ENCODE peak calls at places on chromosomes 13 and 19, in eight cellular contexts. W, D, X, F, V, R, K and M are unnamed samples.
A peak's percentile ranks its signal among the peaks of the same experiment; 100 is the strongest.

GRCh38 chr19:46303702-46304397 is 7.0 kb downstream of the HIF3A start:
- DNase-seq in W (peak; percentile 76), X (peak; percentile 63), F (peak; percentile 80), K (no peak), V (peak; percentile 7), D (no peak), R (peak; percentile 12), M (peak; percentile 27)

GRCh38 chr19:29385191-29385795 is 140.5 kb upstream of the VSTM2B start:
- DNase-seq in K (no peak), D (peak; percentile 56), R (no peak), W (no peak), V (no peak), X (no peak), F (no peak), M (no peak)

GRCh38 chr19:40519352-40520322 is 52.8 kb downstream of the SPTBN4 start:
- DNase-seq in D (no peak), W (no peak), K (no peak), V (peak; percentile 18), R (no peak), F (no peak), X (no peak), M (no peak)

GRCh38 chr13:102830646-102831045 is 15.2 kb upstream of the ERCC5 start:
- DNase-seq in D (no peak), V (no peak), W (no peak), R (no peak), F (peak; percentile 43), X (no peak), K (no peak), M (no peak)

GRCh38 chr13:49636705-49637104 is 8.4 kb downstream of the ARL11 start:
- DNase-seq in K (no peak), F (no peak), V (no peak), X (no peak), R (no peak), D (no peak), W (no peak), M (no peak)

GRCh38 chr19:33814181-33815165 is 17.8 kb downstream of the KCTD15 start:
- DNase-seq in D (peak; percentile 51), F (no peak), K (no peak), X (no peak), V (no peak), R (no peak), W (no peak), M (no peak)

GRCh38 chr19:19540707-19541515 is 2.8 kb downstream of the CILP2 start:
- DNase-seq in D (no peak), R (peak; percentile 59), F (peak; percentile 28), W (no peak), V (peak; percentile 90), X (no peak), K (peak; percentile 38), M (peak; percentile 87)

GRCh38 chr19:58209577-58209976 is 19.1 kb upstream of the ZNF544 start:
- DNase-seq in W (no peak), F (no peak), K (no peak), V (no peak), X (no peak), D (no peak), R (no peak), M (no peak)

GRCh38 chr13:20594276-20594675 is 27.3 kb downstream of the IFT88 start:
- DNase-seq in D (no peak), R (no peak), W (no peak), V (no peak), F (no peak), X (no peak), K (no peak), M (no peak)

GRCh38 chr13:98959299-98959698 is 18.6 kb downstream of the DOCK9 start:
- DNase-seq in W (no peak), F (no peak), V (no peak), X (no peak), R (no peak), D (no peak), K (no peak), M (no peak)

GRCh38 chr19:58393725-58394033 is 1.8 kb upstream of the RNF225 start:
- DNase-seq in K (no peak), V (no peak), D (no peak), F (no peak), R (no peak), X (no peak), W (no peak), M (no peak)

GRCh38 chr19:58545286-58546068 is 1.6 kb downstream of the TRIM28 start:
- DNase-seq in W (no peak), K (no peak), F (no peak), R (no peak), V (no peak), X (no peak), D (no peak), M (no peak)

GRCh38 chr19:49335784-49336481 is 727 bp downstream of the CD37 start:
- DNase-seq in R (no peak), K (no peak), X (no peak), F (no peak), D (peak; percentile 54), V (peak; percentile 66), W (no peak), M (peak; percentile 64)

GRCh38 chr13:51501096-51501495 is 48.3 kb upstream of the INTS6 start:
- DNase-seq in D (no peak), F (no peak), R (no peak), K (no peak), W (no peak), V (no peak), X (no peak), M (no peak)

GRCh38 chr13:32894589-32895001 is 121.6 kb upstream of the KL start:
- DNase-seq in K (no peak), D (no peak), F (no peak), W (no peak), V (no peak), R (no peak), X (no peak), M (no peak)

GRCh38 chr19:53958168-53958571 is 4.6 kb upstream of the CACNG8 start:
- DNase-seq in W (no peak), F (no peak), R (no peak), D (no peak), K (no peak), V (no peak), X (no peak), M (no peak)

GRCh38 chr13:52162279-52163101 is 3.1 kb upstream of the NEK3 start:
- DNase-seq in K (no peak), W (no peak), R (no peak), V (no peak), F (no peak), D (no peak), X (no peak), M (no peak)

GRCh38 chr13:108313382-108313781 is 43.9 kb downstream of the TNFSF13B start:
- DNase-seq in X (no peak), K (no peak), R (no peak), V (no peak), D (no peak), W (no peak), F (no peak), M (no peak)

GRCh38 chr13:91162180-91162579 is 185.3 kb upstream of the MIR17HG start:
- DNase-seq in K (no peak), W (no peak), D (no peak), X (no peak), V (peak; percentile 5), R (no peak), F (no peak), M (peak; percentile 62)

GRCh38 chr19:3783660-3784584 is 2.3 kb downstream of the MATK start:
- DNase-seq in R (peak; percentile 39), V (peak; percentile 71), D (no peak), F (no peak), X (no peak), K (no peak), W (no peak), M (peak; percentile 33)

GRCh38 chr13:113545455-113545930 is 39.1 kb upstream of the TFDP1 start:
- DNase-seq in R (no peak), X (peak; percentile 24), K (no peak), D (peak; percentile 62), V (no peak), W (no peak), F (no peak), M (no peak)

GRCh38 chr13:99505814-99506269 is 4.6 kb downstream of the TM9SF2 start:
- DNase-seq in D (no peak), F (no peak), K (no peak), X (no peak), W (no peak), V (no peak), R (no peak), M (peak; percentile 74)

GRCh38 chr13:107361666-107362065 is 793.7 kb upstream of the ARGLU1 start:
- DNase-seq in K (no peak), V (no peak), F (no peak), R (no peak), D (no peak), W (no peak), X (no peak), M (no peak)

GRCh38 chr19:11091343-11092153 is 2.3 kb downstream of the LDLR start:
- DNase-seq in X (no peak), W (peak; percentile 64), F (peak; percentile 80), R (peak; percentile 42), D (peak; percentile 88), V (peak; percentile 55), K (peak; percentile 22), M (no peak)

GRCh38 chr19:43504426-43505185 is at the start of gene PHLDB3:
- DNase-seq in X (no peak), K (peak; percentile 27), R (peak; percentile 33), D (peak; percentile 69), F (peak; percentile 63), W (peak; percentile 67), V (peak; percentile 62), M (no peak)

GRCh38 chr13:68851026-68851425 is 1256.6 kb upstream of the ATXN8OS start:
- DNase-seq in X (no peak), W (no peak), F (no peak), D (no peak), V (no peak), R (no peak), K (no peak), M (no peak)

GRCh38 chr13:101714195-101714594 is 261.7 kb downstream of the ITGBL1 start:
- DNase-seq in K (no peak), V (no peak), X (no peak), D (no peak), R (no peak), F (no peak), W (no peak), M (no peak)

GRCh38 chr19:3851254-3852176 is 17.3 kb downstream of the ZFR2 start:
- DNase-seq in F (no peak), V (no peak), R (no peak), D (no peak), K (no peak), X (no peak), W (no peak), M (peak; percentile 38)

GRCh38 chr19:19584356-19584755 is 34.1 kb downstream of the PBX4 start:
- DNase-seq in D (no peak), X (no peak), W (peak; percentile 3), K (no peak), V (no peak), F (no peak), R (no peak), M (no peak)